ENCODE peak calls at places on chromosomes 11 and 22, in eight cellular contexts. U, E, R, I, W, H, D and P are unnamed samples. For H3K4me1, the result is how much of the 10 kb centered on the place peaks cover.

GRCh38 chr11:30914143-30914762 is 328.1 kb upstream of the MPPED2 start:
- DNase-seq in U (peak), E (peak), R (peak), I (peak), W (peak), H (peak), D (peak), P (peak)

GRCh38 chr11:10913996-10914514 is 56.2 kb upstream of the ZBED5 start:
- DNase-seq in U (no peak), E (no peak), R (no peak), I (no peak), W (no peak), H (peak), D (no peak), P (no peak)

GRCh38 chr11:19441288-19441687 is 200.5 kb upstream of the E2F8 start:
- DNase-seq in U (no peak), E (no peak), R (no peak), I (no peak), W (no peak), H (no peak), D (no peak), P (no peak)

GRCh38 chr11:2800655-2801531 is 84.7 kb downstream of the CDKN1C start:
- DNase-seq in U (no peak), E (no peak), R (peak), I (peak), W (no peak), H (no peak), D (no peak), P (peak)

GRCh38 chr11:66727883-66728759 is 895 bp downstream of the SPTBN2 start:
- DNase-seq in U (no peak), E (no peak), R (peak), I (peak), W (peak), H (peak), D (no peak), P (no peak)

GRCh38 chr22:32829451-32829851 is 27.9 kb downstream of the TIMP3 start:
- DNase-seq in U (no peak), E (no peak), R (no peak), I (no peak), W (no peak), H (no peak), D (no peak), P (no peak)

GRCh38 chr11:2796091-2796490 is 89.5 kb downstream of the CDKN1C start:
- DNase-seq in U (no peak), E (no peak), R (peak), I (peak), W (no peak), H (no peak), D (no peak), P (peak)

GRCh38 chr11:17887779-17888178 is 125.1 kb downstream of the SERGEF start:
- DNase-seq in U (no peak), E (no peak), R (peak), I (no peak), W (no peak), H (no peak), D (no peak), P (no peak)

GRCh38 chr11:115941044-115941443 is 436.8 kb upstream of the CADM1 start:
- DNase-seq in U (no peak), E (no peak), R (no peak), I (no peak), W (no peak), H (no peak), D (no peak), P (no peak)

GRCh38 chr22:24554316-24555159 is at the start of gene GUCD1:
- DNase-seq in U (no peak), E (peak), R (peak), I (no peak), W (peak), H (peak), D (peak), P (no peak)

GRCh38 chr11:116605543-116605942 is 167.2 kb downstream of the BUD13 start:
- DNase-seq in U (peak), E (peak), R (peak), I (peak), W (peak), H (peak), D (no peak), P (no peak)

GRCh38 chr11:27466363-27466762 is 6.2 kb downstream of the LGR4 start:
- DNase-seq in U (no peak), E (no peak), R (no peak), I (no peak), W (no peak), H (no peak), D (no peak), P (no peak)

GRCh38 chr11:5380740-5381342 is 2.8 kb upstream of the OR51M1 start:
- DNase-seq in U (peak), E (peak), R (peak), I (peak), W (peak), H (peak), D (peak), P (no peak)

GRCh38 chr11:114289779-114290178 is 6.4 kb upstream of the NNMT start:
- DNase-seq in U (no peak), E (no peak), R (no peak), I (no peak), W (no peak), H (peak), D (no peak), P (no peak)

GRCh38 chr11:316891-317291 is 3.1 kb downstream of the IFITM1 start:
- DNase-seq in U (no peak), E (no peak), R (peak), I (no peak), W (no peak), H (no peak), D (no peak), P (no peak)

GRCh38 chr11:104581246-104581980 is 316.8 kb downstream of the CASP12 start:
- DNase-seq in U (peak), E (no peak), R (no peak), I (no peak), W (no peak), H (no peak), D (no peak), P (no peak)

GRCh38 chr11:65425105-65425970 is 2.7 kb downstream of the NEAT1 start:
- DNase-seq in U (no peak), E (peak), R (peak), I (no peak), W (peak), H (peak), D (peak), P (peak)

GRCh38 chr11:15764329-15764728 is 592.0 kb downstream of the SOX6 start:
- DNase-seq in U (no peak), E (no peak), R (no peak), I (no peak), W (no peak), H (no peak), D (no peak), P (no peak)

GRCh38 chr11:47979378-47980092 is 824 bp upstream of the PTPRJ start:
- DNase-seq in U (peak), E (peak), R (peak), I (peak), W (no peak), H (no peak), D (peak), P (peak)

GRCh38 chr11:113137735-113138529 is 176.5 kb upstream of the TTC12 start:
- DNase-seq in U (no peak), E (no peak), R (no peak), I (no peak), W (no peak), H (no peak), D (no peak), P (no peak)

GRCh38 chr11:107043242-107043991 is 25.1 kb upstream of the GUCY1A2 start:
- DNase-seq in U (no peak), E (no peak), R (no peak), I (no peak), W (no peak), H (peak), D (peak), P (no peak)

GRCh38 chr11:106031210-106031845 is 9.3 kb upstream of the MSANTD4 start:
- DNase-seq in U (no peak), E (peak), R (no peak), I (no peak), W (no peak), H (peak), D (peak), P (no peak)

GRCh38 chr11:92180664-92181251 is 43.9 kb upstream of the FAT3 start:
- DNase-seq in U (no peak), E (no peak), R (peak), I (no peak), W (no peak), H (peak), D (no peak), P (peak)

DNA sequence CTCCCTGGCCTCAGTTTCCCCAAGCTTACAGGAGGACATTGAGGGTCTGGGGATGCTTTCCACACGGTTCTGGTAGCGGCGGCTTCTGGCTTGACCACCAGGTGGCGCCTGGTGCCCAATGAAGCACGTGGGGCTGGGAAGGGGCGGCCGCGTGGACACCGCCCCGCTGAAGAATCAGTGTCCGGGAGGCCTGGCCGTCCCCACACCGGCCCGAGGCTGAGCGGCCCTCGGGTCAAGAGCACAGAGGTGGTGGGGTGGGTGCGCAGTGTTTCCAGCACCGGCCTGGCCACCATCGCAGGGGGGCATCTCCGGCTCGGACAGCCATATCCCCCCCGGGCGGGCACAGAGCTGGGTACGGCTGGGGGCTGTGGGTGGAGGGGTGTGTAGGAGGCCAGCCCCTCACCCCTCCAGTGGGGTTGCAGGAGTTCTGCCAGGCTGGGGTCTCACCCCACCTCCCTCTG is 27.8 kb upstream of the PPARA start:
- DNase-seq in U (peak), E (peak), R (peak), I (peak), W (peak), H (peak), D (peak), P (peak)
- H3K4me1 ChIP-seq in U (under half), E (under half), R (under half), I (under half), W (under half), H (under half), D (under half), P (under half)

DNA sequence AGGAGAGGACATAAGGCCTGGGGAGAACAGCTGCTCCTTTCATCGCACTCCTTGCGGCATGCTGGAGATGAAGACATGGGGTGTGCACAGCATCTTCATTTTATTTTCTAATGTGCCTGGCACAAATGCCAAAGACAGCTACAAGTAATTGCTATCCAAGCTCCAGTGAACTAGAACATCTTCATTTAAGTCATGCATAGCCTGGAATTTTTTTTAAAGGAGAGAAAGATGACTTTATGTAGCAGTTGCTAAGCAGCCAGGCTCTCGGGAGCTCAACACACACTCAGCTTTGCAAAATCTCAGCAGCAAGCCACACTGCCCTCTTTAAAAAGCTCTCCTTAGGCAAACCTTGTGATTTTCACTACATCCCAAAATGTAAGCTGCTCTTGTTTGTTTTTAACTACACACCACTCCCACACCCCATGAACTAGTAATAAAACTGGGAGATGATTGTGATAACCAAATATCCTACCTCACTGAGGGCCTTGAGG is 164.5 kb upstream of the POU2AF2 start:
- DNase-seq in U (no peak), E (no peak), R (no peak), I (no peak), W (no peak), H (peak), D (no peak), P (no peak)
- H3K27ac ChIP-seq in U (no peak), E (no peak), R (no peak), I (no peak), W (no peak), H (no peak), D (no peak), P (no peak)

DNA sequence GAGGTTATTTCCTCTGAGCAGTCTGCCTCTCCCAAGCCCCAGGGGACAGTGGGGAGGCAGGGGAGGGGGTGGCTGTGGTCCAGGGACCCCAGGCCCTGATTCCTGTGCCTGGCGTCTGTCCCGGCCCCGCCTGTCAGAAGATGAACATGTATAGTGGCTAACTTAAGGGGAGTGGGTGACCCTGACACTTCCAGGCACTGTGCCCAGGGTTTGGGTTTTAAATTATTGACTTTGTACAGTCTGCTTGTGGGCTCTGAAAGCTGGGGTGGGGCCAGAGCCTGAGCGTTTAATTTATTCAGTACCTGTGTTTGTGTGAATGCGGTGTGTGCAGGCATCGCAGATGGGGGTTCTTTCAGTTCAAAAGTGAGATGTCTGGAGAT is 3.1 kb downstream of the PIM3 start:
- DNase-seq in U (no peak), E (no peak), R (no peak), I (no peak), W (no peak), H (no peak), D (no peak), P (no peak)
- H3K9ac ChIP-seq in U (no peak), E (peak), R (no peak), I (no peak), W (no peak), H (no peak), D (peak), P (peak)

DNA sequence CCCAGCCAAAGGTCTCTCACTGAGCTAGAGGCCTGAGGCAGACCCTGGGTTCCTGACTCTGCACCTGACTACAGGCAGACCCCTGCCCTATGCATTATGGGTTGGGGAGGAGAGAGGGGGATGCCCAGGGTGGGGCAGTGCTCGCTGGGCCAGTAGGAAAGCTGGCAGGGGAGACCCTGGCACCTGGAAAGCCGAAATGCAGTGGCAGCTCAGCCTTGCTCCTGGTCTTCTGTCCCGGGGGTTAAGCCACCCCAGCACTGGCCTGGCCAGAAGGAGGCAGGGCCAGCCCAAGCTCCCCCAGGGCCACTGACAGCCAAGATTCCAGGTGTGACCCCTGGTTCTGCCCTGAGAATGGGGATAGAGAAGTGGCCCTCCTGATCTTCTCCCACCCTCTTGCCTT is 5.4 kb downstream of the ARAP1 start:
- DNase-seq in U (no peak), E (no peak), R (no peak), I (peak), W (no peak), H (no peak), D (no peak), P (peak)
- H3K4me1 ChIP-seq in U (under half), E (under half), R (under half), I (under half), W (half or more), H (under half), D (under half), P (under half)

GRCh38 chr11:79077684-79078379 is 363.0 kb downstream of the TENM4 start:
- DNase-seq in U (no peak), E (peak), R (no peak), I (no peak), W (no peak), H (no peak), D (no peak), P (no peak)

GRCh38 chr11:79081441-79082124 is 359.2 kb downstream of the TENM4 start:
- DNase-seq in U (no peak), E (peak), R (no peak), I (no peak), W (no peak), H (peak), D (peak), P (no peak)

GRCh38 chr11:79076526-79077115 is 364.2 kb downstream of the TENM4 start:
- DNase-seq in U (no peak), E (peak), R (peak), I (no peak), W (peak), H (peak), D (peak), P (no peak)

GRCh38 chr11:79080506-79080905 is 360.3 kb downstream of the TENM4 start:
- DNase-seq in U (no peak), E (peak), R (no peak), I (no peak), W (no peak), H (no peak), D (no peak), P (no peak)

DNA sequence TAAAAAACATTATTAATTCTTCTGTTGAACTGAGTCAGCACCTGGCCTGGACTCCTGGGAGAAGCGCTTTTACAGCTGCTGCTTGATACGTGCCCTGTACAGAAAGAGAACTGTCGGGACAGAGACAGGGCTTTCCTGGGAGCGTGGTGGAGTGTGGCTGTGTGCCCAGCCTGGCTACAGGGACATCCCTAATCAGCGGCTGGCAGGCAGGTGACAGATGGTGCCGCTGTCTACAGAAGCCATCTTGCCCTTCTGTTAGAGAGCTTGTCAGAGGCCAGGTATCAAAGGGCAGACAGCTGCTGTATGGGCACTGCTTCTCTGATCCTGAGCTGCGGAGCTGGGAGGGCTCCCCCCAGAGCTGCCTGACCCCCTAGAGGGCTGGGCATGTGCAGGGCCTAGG is 361.8 kb downstream of the TENM4 start:
- DNase-seq in U (no peak), E (no peak), R (no peak), I (no peak), W (no peak), H (no peak), D (no peak), P (no peak)
- H3K27ac ChIP-seq in U (no peak), E (no peak), R (no peak), I (no peak), W (no peak), H (no peak), D (no peak), P (no peak)

GRCh38 chr11:60875366-60875720 is 8.0 kb downstream of the ZP1 start:
- DNase-seq in U (no peak), E (no peak), R (no peak), I (no peak), W (peak), H (no peak), D (no peak), P (no peak)
- H3K9ac ChIP-seq in U (no peak), E (no peak), R (no peak), I (no peak), W (no peak), H (no peak), D (no peak), P (no peak)